ENCODE peak calls at places on chromosome 14, in six cellular contexts. B is HepG2, N is stomach, C is ascending aorta, O is fibroblast of lung, K is astrocyte. T is an unnamed sample. For H3K4me1, the result is how much of the 10 kb centered on the place peaks cover.

GRCh38 chr14:104431929-104432541 is 147.5 kb upstream of the C14orf180 start:
- DNase-seq in O (no peak), C (no peak), K (no peak), N (no peak), B (no peak), T (no peak)

GRCh38 chr14:104240426-104241157 is 102.2 kb downstream of the KIF26A start:
- DNase-seq in C (peak), K (no peak), N (peak), B (no peak), O (no peak), T (no peak)

GRCh38 chr14:63857467-63858030 is 4.7 kb downstream of the SYNE2 start:
- DNase-seq in O (no peak), B (no peak), C (no peak), N (no peak), K (peak), T (peak)

GRCh38 chr14:50542941-50543418 is 10.6 kb upstream of the MAP4K5 start:
- DNase-seq in C (no peak), K (peak), O (peak), N (peak), B (peak), T (peak)

GRCh38 chr14:104593241-104593701 is 11.3 kb downstream of the TMEM179 start:
- DNase-seq in B (no peak), N (no peak), C (no peak), K (no peak), O (no peak), T (no peak)

GRCh38 chr14:99840774-99841305 is 47.6 kb downstream of the EML1 start:
- DNase-seq in O (no peak), C (no peak), B (no peak), K (no peak), N (no peak), T (no peak)

GRCh38 chr14:21486640-21487087 is 9.7 kb downstream of the TOX4 start:
- DNase-seq in C (no peak), N (no peak), B (no peak), K (peak), O (peak), T (no peak)

GRCh38 chr14:96037891-96038557 is 1.1 kb upstream of the C14orf132 start:
- DNase-seq in N (peak), K (no peak), C (peak), O (peak), B (no peak), T (no peak)

GRCh38 chr14:95524706-95525512 is 8.5 kb upstream of the SYNE3 start:
- DNase-seq in K (no peak), O (no peak), C (no peak), B (peak), N (no peak), T (no peak)

GRCh38 chr14:23478109-23478698 is 8.7 kb downstream of the NGDN start:
- DNase-seq in K (peak), B (peak), O (peak), N (peak), C (peak), T (peak)

GRCh38 chr14:24367506-24368214 is at the start of gene NFATC4:
- DNase-seq in B (peak), K (peak), C (peak), N (peak), O (peak), T (no peak)

GRCh38 chr14:29463727-29464370 is 463.8 kb downstream of the PRKD1 start:
- DNase-seq in N (no peak), B (no peak), C (no peak), O (peak), K (no peak), T (no peak)

GRCh38 chr14:74962493-74962892 is 7.1 kb upstream of the PGF start:
- DNase-seq in N (no peak), O (no peak), C (no peak), K (no peak), B (no peak), T (no peak)
- H3K27ac ChIP-seq in N (no peak), O (no peak), C (no peak), K (no peak), B (no peak), T (no peak)

GRCh38 chr14:61128382-61129167 is 147.5 kb downstream of the SLC38A6 start:
- DNase-seq in B (no peak), C (no peak), K (no peak), O (no peak), N (no peak), T (no peak)
- H3K4me1 ChIP-seq in B (under half), C (under half), K (under half), O (under half), N (under half), T (under half)

GRCh38 chr14:69004731-69005431 is 25.8 kb upstream of the ACTN1 start:
- DNase-seq in B (no peak), K (peak), C (no peak), O (no peak), N (no peak), T (no peak)
- H3K27ac ChIP-seq in B (no peak), K (peak), C (peak), O (no peak), N (no peak), T (no peak)

DNA sequence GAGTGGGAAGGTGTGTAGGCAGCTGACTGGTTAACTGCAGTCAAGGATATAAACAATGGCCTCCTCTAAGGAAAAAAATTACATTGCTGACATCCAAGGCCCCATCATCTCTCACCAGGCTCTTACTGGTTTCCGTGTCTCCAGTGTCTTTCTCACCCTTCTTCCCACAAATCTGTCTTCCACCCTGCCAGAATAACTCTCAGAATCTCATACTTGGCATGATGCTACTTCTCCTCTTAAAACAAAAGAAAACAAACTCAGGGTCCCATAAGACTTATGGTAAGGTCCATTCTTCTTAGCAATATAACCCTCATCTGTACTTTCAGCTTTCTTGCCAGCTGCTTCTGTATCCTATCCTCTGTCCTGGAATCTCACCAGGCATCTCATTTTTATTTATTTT is 68.9 kb downstream of the SUSD6 start:
- DNase-seq in B (no peak), O (no peak), N (no peak), K (no peak), C (no peak), T (no peak)
- H3K4me1 ChIP-seq in B (under half), O (under half), N (under half), K (under half), C (under half), T (half or more)

GRCh38 chr14:81473456-81474155 is 60.0 kb downstream of the SEL1L start:
- DNase-seq in N (no peak), C (no peak), B (no peak), O (no peak), K (no peak), T (no peak)
- H3K27ac ChIP-seq in N (no peak), C (no peak), B (no peak), O (no peak), K (no peak), T (peak)

DNA sequence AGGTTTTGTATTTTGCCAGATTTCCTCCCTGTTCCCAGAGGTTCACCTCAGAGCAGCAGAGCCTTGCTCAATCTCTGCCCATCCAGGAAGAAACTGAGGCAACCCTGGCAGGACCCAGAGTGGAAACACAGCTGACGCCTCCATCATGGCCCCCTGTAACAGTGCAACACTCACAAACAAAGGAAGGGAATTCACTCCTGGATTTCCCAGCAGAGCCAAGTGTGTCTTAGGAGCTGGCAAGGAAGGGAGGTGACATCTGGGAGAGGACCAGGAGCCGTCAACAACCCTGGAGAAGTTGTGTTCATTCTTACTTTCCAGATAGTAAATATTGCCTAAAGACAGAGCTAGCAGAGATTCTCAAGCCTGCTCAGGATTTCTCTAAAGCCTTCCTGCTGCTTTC is 73.7 kb downstream of the IRF2BPL start:
- DNase-seq in C (no peak), K (no peak), O (no peak), B (no peak), N (no peak), T (no peak)
- H3K4me1 ChIP-seq in C (under half), K (half or more), O (under half), B (half or more), N (half or more), T (half or more)

GRCh38 chr14:73745571-73746539 is 31.7 kb upstream of the PNMA1 start:
- DNase-seq in C (no peak), K (no peak), B (no peak), N (no peak), O (no peak), T (no peak)

GRCh38 chr14:73742520-73743238 is 28.5 kb upstream of the PNMA1 start:
- DNase-seq in K (no peak), O (no peak), C (no peak), N (no peak), B (no peak), T (no peak)

GRCh38 chr14:73744874-73745529 is 30.8 kb upstream of the PNMA1 start:
- DNase-seq in B (no peak), K (no peak), C (no peak), O (no peak), N (peak), T (no peak)

GRCh38 chr14:73743431-73743931 is 29.3 kb upstream of the PNMA1 start:
- DNase-seq in K (no peak), N (no peak), B (no peak), C (peak), O (no peak), T (peak)

DNA sequence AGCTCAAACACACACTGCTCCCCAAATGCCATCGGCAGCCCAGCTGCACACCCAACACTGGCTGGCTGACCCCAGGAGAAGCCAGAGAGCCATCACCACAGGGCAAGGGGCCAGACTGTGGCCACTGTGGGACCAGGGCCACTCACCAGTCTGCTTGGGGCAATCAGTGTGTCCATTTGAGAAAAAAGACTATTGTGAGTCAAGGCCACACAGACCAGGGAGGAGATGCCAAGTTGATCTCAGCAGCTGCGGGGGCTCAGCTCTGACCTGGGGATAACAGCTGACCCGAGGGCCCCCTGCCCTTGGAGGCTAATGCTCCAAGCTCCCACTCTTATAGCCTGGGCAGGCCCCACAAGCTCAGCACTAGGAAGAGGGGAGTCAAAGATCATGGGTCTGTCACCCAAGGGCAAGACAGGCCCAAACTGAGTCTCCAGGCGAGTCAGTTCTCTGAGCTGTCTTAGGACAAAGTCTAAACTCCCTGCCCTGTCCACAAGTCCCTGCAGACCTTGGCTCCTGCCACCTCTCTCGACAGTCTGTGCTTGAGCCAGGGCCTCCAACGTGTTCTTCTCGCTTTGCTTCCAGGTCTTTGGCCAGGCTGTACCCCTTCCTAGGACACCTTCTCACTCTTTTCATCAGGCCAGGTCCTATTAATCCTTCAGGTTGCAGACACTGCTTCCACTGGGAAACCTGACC is 30.1 kb upstream of the PNMA1 start:
- DNase-seq in O (no peak), C (no peak), B (no peak), N (no peak), K (no peak), T (no peak)
- H3K27ac ChIP-seq in O (peak), C (peak), B (no peak), N (peak), K (no peak), T (peak)

GRCh38 chr14:68522510-68523325 is 270.1 kb downstream of the ZFP36L1 start:
- DNase-seq in C (no peak), K (no peak), B (no peak), O (peak), N (no peak), T (no peak)
- H3K4me1 ChIP-seq in C (under half), K (under half), B (half or more), O (under half), N (under half), T (under half)

GRCh38 chr14:100989924-100990323 is 86.4 kb upstream of the RTL1 start:
- DNase-seq in B (no peak), K (peak), O (no peak), C (no peak), N (no peak), T (no peak)

GRCh38 chr14:100994082-100994481 is 90.6 kb upstream of the RTL1 start:
- DNase-seq in O (peak), C (no peak), K (peak), B (no peak), N (no peak), T (no peak)

GRCh38 chr14:101000711-101001110 is 97.2 kb upstream of the RTL1 start:
- DNase-seq in O (no peak), C (no peak), K (peak), B (no peak), N (no peak), T (no peak)

GRCh38 chr14:100988956-100989355 is 85.4 kb upstream of the RTL1 start:
- DNase-seq in K (no peak), C (no peak), B (no peak), O (no peak), N (no peak), T (no peak)

GRCh38 chr14:100994757-100995156 is 91.2 kb upstream of the RTL1 start:
- DNase-seq in O (no peak), B (no peak), C (no peak), N (no peak), K (no peak), T (no peak)
- H3K27ac ChIP-seq in O (no peak), B (no peak), C (no peak), N (no peak), K (peak), T (no peak)

DNA sequence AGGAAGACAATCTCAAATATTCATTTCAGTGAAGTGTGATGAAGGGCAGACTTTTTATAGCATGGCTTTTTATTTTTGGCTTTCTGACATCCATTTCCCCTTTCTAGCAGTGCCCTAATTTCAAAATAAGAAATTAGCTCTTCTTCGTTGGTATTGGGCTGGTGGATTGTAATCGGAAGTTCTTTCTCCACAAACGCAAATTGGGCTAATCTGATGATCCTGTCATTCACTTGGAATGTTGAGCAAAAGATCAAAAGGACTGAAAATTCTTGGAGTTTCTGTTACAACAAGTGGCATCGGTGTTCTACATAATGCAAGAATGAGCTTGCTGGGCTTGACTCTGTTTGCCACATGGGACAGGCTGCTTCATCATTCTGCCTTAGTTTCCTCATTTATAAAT is 1182.8 kb downstream of the FLRT2 start:
- DNase-seq in O (no peak), B (peak), C (no peak), K (no peak), N (no peak), T (no peak)
- H3K4me1 ChIP-seq in O (under half), B (half or more), C (under half), K (under half), N (under half), T (under half)